ENCODE peak calls at places on chromosomes 12 and 14, in four cellular contexts. One of them, this sample, is unnamed.

GRCh38 chr14:105855246-105855892 is 329.0 kb downstream of the TMEM121 start:
- DNase-seq in H9: peak
- DNase-seq in activated CD8-positive, alpha-beta memory T cell treated with anti-CD3 and anti-CD28 coated beads, Interleukin-2, amount 50 U/mL, for 4 hours: no peak
- DNase-seq in RPMI7951: no peak
- DNase-seq in this sample: no peak

GRCh38 chr12:50718760-50719159 is 45.1 kb upstream of the ATF1 start:
- DNase-seq in RPMI7951: no peak
- DNase-seq in H9: no peak
- DNase-seq in activated CD8-positive, alpha-beta memory T cell treated with anti-CD3 and anti-CD28 coated beads, Interleukin-2, amount 50 U/mL, for 4 hours: no peak
- DNase-seq in this sample: no peak

GRCh38 chr14:65302571-65303184 is 109.9 kb upstream of the FUT8 start:
- DNase-seq in RPMI7951: no peak
- DNase-seq in H9: no peak
- DNase-seq in activated CD8-positive, alpha-beta memory T cell treated with anti-CD3 and anti-CD28 coated beads, Interleukin-2, amount 50 U/mL, for 4 hours: no peak
- DNase-seq in this sample: no peak

GRCh38 chr12:6615802-6616201 is 8.6 kb upstream of the CHD4 start:
- DNase-seq in activated CD8-positive, alpha-beta memory T cell treated with anti-CD3 and anti-CD28 coated beads, Interleukin-2, amount 50 U/mL, for 4 hours: no peak
- DNase-seq in RPMI7951: no peak
- DNase-seq in H9: no peak
- DNase-seq in this sample: no peak

GRCh38 chr12:19957578-19957977 is 410.8 kb upstream of the PDE3A start:
- DNase-seq in RPMI7951: peak
- DNase-seq in H9: no peak
- DNase-seq in activated CD8-positive, alpha-beta memory T cell treated with anti-CD3 and anti-CD28 coated beads, Interleukin-2, amount 50 U/mL, for 4 hours: no peak
- DNase-seq in this sample: no peak

GRCh38 chr14:90087433-90087832 is 25.6 kb downstream of the KCNK13 start:
- DNase-seq in RPMI7951: peak
- DNase-seq in H9: no peak
- DNase-seq in activated CD8-positive, alpha-beta memory T cell treated with anti-CD3 and anti-CD28 coated beads, Interleukin-2, amount 50 U/mL, for 4 hours: no peak
- DNase-seq in this sample: no peak

GRCh38 chr12:30796508-30796780 is 41.7 kb upstream of the CAPRIN2 start:
- DNase-seq in H9: peak
- DNase-seq in RPMI7951: peak
- DNase-seq in activated CD8-positive, alpha-beta memory T cell treated with anti-CD3 and anti-CD28 coated beads, Interleukin-2, amount 50 U/mL, for 4 hours: no peak
- DNase-seq in this sample: no peak

GRCh38 chr12:130461868-130462557 is 124.3 kb downstream of the PIWIL1 start:
- DNase-seq in H9: no peak
- DNase-seq in activated CD8-positive, alpha-beta memory T cell treated with anti-CD3 and anti-CD28 coated beads, Interleukin-2, amount 50 U/mL, for 4 hours: no peak
- DNase-seq in RPMI7951: no peak
- DNase-seq in this sample: no peak

GRCh38 chr12:105555556-105555973 is 225.1 kb downstream of the C12orf75 start:
- DNase-seq in activated CD8-positive, alpha-beta memory T cell treated with anti-CD3 and anti-CD28 coated beads, Interleukin-2, amount 50 U/mL, for 4 hours: no peak
- DNase-seq in H9: no peak
- DNase-seq in RPMI7951: peak
- DNase-seq in this sample: no peak

GRCh38 chr12:96070670-96071279 is 35.4 kb upstream of the LTA4H start:
- DNase-seq in activated CD8-positive, alpha-beta memory T cell treated with anti-CD3 and anti-CD28 coated beads, Interleukin-2, amount 50 U/mL, for 4 hours: no peak
- DNase-seq in RPMI7951: peak
- DNase-seq in H9: peak
- DNase-seq in this sample: no peak

GRCh38 chr14:42563313-42563712 is 956.6 kb downstream of the LRFN5 start:
- DNase-seq in H9: no peak
- DNase-seq in activated CD8-positive, alpha-beta memory T cell treated with anti-CD3 and anti-CD28 coated beads, Interleukin-2, amount 50 U/mL, for 4 hours: no peak
- DNase-seq in RPMI7951: no peak
- DNase-seq in this sample: no peak

GRCh38 chr14:39912192-39913100 is 480.2 kb upstream of the FBXO33 start:
- DNase-seq in activated CD8-positive, alpha-beta memory T cell treated with anti-CD3 and anti-CD28 coated beads, Interleukin-2, amount 50 U/mL, for 4 hours: no peak
- DNase-seq in RPMI7951: no peak
- DNase-seq in H9: no peak
- DNase-seq in this sample: no peak

This sample was measured in foreskin melanocyte.